ENCODE peak calls at places on chromosomes 1 and 21, in four cellular contexts. R is SK-N-SH, H is foreskin fibroblast, C is psoas muscle. L is an unnamed sample.

GRCh38 chr1:214900590-214900989 is 181.9 kb upstream of the KCNK2 start:
- DNase-seq in R (no peak), C (no peak), H (no peak), L (no peak)

GRCh38 chr1:171739646-171740045 is 2.2 kb downstream of the VAMP4 start:
- DNase-seq in C (no peak), H (no peak), R (no peak), L (peak)

GRCh38 chr1:214793708-214794107 is 190.7 kb downstream of the CENPF start:
- DNase-seq in H (no peak), R (no peak), C (no peak), L (no peak)

GRCh38 chr1:76198452-76198851 is 123.9 kb downstream of the ST6GALNAC3 start:
- DNase-seq in R (no peak), C (no peak), H (no peak), L (peak)

GRCh38 chr1:22228505-22228911 is 85.6 kb upstream of the WNT4 start:
- DNase-seq in H (no peak), C (no peak), R (no peak), L (no peak)

GRCh38 chr1:204615881-204616280 is 69.7 kb downstream of the LRRN2 start:
- DNase-seq in C (no peak), H (no peak), R (no peak), L (no peak)

GRCh38 chr1:150558761-150559626 is 9.8 kb downstream of the ADAMTSL4 start:
- DNase-seq in R (no peak), C (peak), H (no peak), L (no peak)

GRCh38 chr21:16438761-16439160 is 709.0 kb downstream of the USP25 start:
- DNase-seq in C (no peak), R (no peak), H (no peak), L (no peak)

GRCh38 chr1:41891403-41891896 is 27.3 kb downstream of the HIVEP3 start:
- DNase-seq in H (no peak), C (no peak), R (peak), L (no peak)
- TF ChIP-seq CTCF in H (no peak), C (peak), R (peak), L (peak)

GRCh38 chr1:156492013-156492590 is 8.5 kb downstream of the MEF2D start:
- DNase-seq in R (no peak), C (no peak), H (no peak), L (no peak)
- H3K4me3 ChIP-seq in R (no peak), C (peak), H (no peak), L (no peak)

GRCh38 chr1:90729484-90730246 is 12.6 kb upstream of the BARHL2 start:
- DNase-seq in H (no peak), R (peak), C (no peak), L (no peak)
- TF ChIP-seq CTCF in H (no peak), R (peak), C (peak), L (peak)

DNA sequence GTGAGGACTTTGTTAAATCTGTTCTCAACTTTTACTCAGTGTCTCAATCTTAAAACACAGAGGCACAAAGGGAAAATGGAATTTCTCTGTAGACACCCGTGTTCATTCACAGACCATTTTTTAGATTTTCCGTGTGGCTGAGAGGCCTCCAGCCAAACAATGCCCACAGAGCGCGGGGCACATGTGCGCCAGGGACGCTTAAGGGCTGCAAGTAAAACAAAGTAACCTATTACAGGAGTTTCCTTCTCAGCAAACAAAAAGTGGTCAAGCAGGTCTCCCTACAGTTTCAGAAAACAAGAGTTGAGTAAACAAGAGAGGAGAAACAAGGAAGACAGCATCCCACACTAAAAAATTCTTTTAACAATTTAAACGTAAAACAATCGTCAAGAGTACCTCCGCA is 115.3 kb downstream of the RERE start:
- DNase-seq in C (no peak), R (peak), H (no peak), L (peak)
- H3K4me3 ChIP-seq in C (peak), R (peak), H (peak), L (peak)

GRCh38 chr1:15584489-15585363 is at the start of gene AGMAT:
- DNase-seq in H (no peak), R (peak), C (peak), L (no peak)
- TF ChIP-seq CTCF in H (peak), R (peak), C (peak), L (peak)

GRCh38 chr1:32516402-32516801 is 22.8 kb upstream of the ZBTB8A start:
- DNase-seq in C (no peak), R (no peak), H (no peak), L (no peak)

GRCh38 chr1:32525053-32525452 is 14.2 kb upstream of the ZBTB8A start:
- DNase-seq in R (no peak), C (no peak), H (no peak), L (no peak)

GRCh38 chr1:32518976-32519375 is 20.3 kb upstream of the ZBTB8A start:
- DNase-seq in H (no peak), C (no peak), R (no peak), L (no peak)

GRCh38 chr1:32525661-32526444 is 13.4 kb upstream of the ZBTB8A start:
- DNase-seq in H (no peak), R (no peak), C (no peak), L (no peak)

DNA sequence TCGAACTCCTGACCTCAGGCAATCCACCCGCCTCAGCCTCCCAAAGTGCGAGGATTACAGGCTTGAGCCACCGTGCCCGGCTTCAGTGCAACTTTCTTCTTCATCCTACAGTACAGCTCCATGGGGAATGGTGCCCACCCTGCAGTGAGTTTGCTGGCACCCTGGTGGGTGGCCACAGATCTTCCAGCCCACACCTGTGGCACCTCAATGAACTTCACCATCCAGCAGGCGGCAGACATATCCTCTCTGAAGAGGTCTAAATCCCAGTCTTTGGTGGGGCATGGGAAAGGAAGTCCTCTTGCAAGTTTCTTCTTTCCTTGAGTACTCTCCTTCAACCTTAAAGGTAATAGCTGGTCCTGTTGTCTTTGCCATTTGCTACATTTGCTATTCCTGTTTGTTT is 18.1 kb upstream of the ZBTB8A start:
- DNase-seq in H (no peak), R (no peak), C (no peak), L (no peak)
- H3K4me3 ChIP-seq in H (no peak), R (no peak), C (peak), L (no peak)

GRCh38 chr1:201022824-201023516 is 544 bp downstream of the KIF21B start:
- DNase-seq in H (no peak), R (peak), C (no peak), L (no peak)
- TF ChIP-seq CTCF in H (no peak), R (peak), C (no peak), L (peak)

L was measured in astrocyte of the spinal cord.